ENCODE peak calls at places on chromosomes 13 and 19, in five cellular contexts. One of them, this sample, is unnamed.

GRCh38 chr13:111658150-111659100 is 338.0 kb downstream of the TEX29 start:
- DNase-seq in SK-N-SH: no peak
- DNase-seq in GM12892: no peak
- DNase-seq in GM12878: no peak
- DNase-seq in K562: no peak
- DNase-seq in this sample: no peak

GRCh38 chr13:40333238-40333637 is 333.2 kb downstream of the FOXO1 start:
- DNase-seq in SK-N-SH: no peak
- DNase-seq in GM12892: no peak
- DNase-seq in GM12878: no peak
- DNase-seq in K562: no peak
- DNase-seq in this sample: no peak

GRCh38 chr13:33662392-33662791 is 155.6 kb upstream of the RFC3 start:
- DNase-seq in SK-N-SH: no peak
- DNase-seq in GM12892: no peak
- DNase-seq in GM12878: no peak
- DNase-seq in K562: no peak
- DNase-seq in this sample: no peak

GRCh38 chr19:3494559-3494958 is 5.9 kb downstream of the DOHH start:
- DNase-seq in SK-N-SH: no peak
- DNase-seq in GM12892: no peak
- DNase-seq in GM12878: no peak
- DNase-seq in K562: no peak
- DNase-seq in this sample: no peak

GRCh38 chr19:28341810-28342350 is 871.1 kb downstream of the UQCRFS1 start:
- DNase-seq in SK-N-SH: no peak
- DNase-seq in GM12892: no peak
- DNase-seq in GM12878: no peak
- DNase-seq in K562: no peak
- DNase-seq in this sample: no peak

GRCh38 chr13:46519177-46519576 is 33.8 kb upstream of the LRCH1 start:
- DNase-seq in SK-N-SH: no peak
- DNase-seq in GM12892: no peak
- DNase-seq in GM12878: no peak
- DNase-seq in K562: no peak
- DNase-seq in this sample: no peak

GRCh38 chr19:35519291-35519690 is 5.8 kb upstream of the DMKN start:
- DNase-seq in SK-N-SH: no peak
- DNase-seq in GM12892: no peak
- DNase-seq in GM12878: no peak
- DNase-seq in K562: no peak
- DNase-seq in this sample: no peak

GRCh38 chr13:99572131-99572530 is 70.9 kb downstream of the TM9SF2 start:
- DNase-seq in SK-N-SH: no peak
- DNase-seq in GM12892: no peak
- DNase-seq in GM12878: no peak
- DNase-seq in K562: no peak
- DNase-seq in this sample: no peak

GRCh38 chr19:54287456-54287855 is 6.5 kb upstream of the LILRB2 start:
- DNase-seq in SK-N-SH: no peak
- DNase-seq in GM12892: no peak
- DNase-seq in GM12878: no peak
- DNase-seq in K562: no peak
- DNase-seq in this sample: no peak

GRCh38 chr13:84973661-84974060 is 825.6 kb downstream of the SLITRK6 start:
- DNase-seq in SK-N-SH: no peak
- DNase-seq in GM12892: no peak
- DNase-seq in GM12878: no peak
- DNase-seq in K562: no peak
- DNase-seq in this sample: no peak

GRCh38 chr13:50909605-50910482 is at the start of gene RNASEH2B:
- DNase-seq in SK-N-SH: peak
- DNase-seq in GM12892: peak
- DNase-seq in GM12878: no peak
- DNase-seq in K562: peak
- DNase-seq in this sample: peak

GRCh38 chr19:3277649-3278048 is 53.2 kb downstream of the CELF5 start:
- DNase-seq in SK-N-SH: no peak
- DNase-seq in GM12892: no peak
- DNase-seq in GM12878: no peak
- DNase-seq in K562: peak
- DNase-seq in this sample: no peak

GRCh38 chr13:112069063-112069726 is 2.2 kb downstream of the SOX1 start:
- DNase-seq in SK-N-SH: no peak
- DNase-seq in GM12892: no peak
- DNase-seq in GM12878: no peak
- DNase-seq in K562: no peak
- DNase-seq in this sample: no peak

GRCh38 chr19:16175954-16176353 is 2.6 kb upstream of the CIB3 start:
- DNase-seq in SK-N-SH: no peak
- DNase-seq in GM12892: no peak
- DNase-seq in GM12878: no peak
- DNase-seq in K562: no peak
- DNase-seq in this sample: no peak
- TF ChIP-seq TAF1 in SK-N-SH: no peak
- TF ChIP-seq TAF1 in GM12892: no peak
- TF ChIP-seq TAF1 in GM12878: no peak
- TF ChIP-seq TAF1 in K562: no peak
- TF ChIP-seq TAF1 in this sample: no peak

GRCh38 chr19:31127132-31127967 is 221.9 kb downstream of the TSHZ3 start:
- DNase-seq in SK-N-SH: no peak
- DNase-seq in GM12892: no peak
- DNase-seq in GM12878: no peak
- DNase-seq in K562: no peak
- DNase-seq in this sample: no peak
- TF ChIP-seq TAF1 in SK-N-SH: no peak
- TF ChIP-seq TAF1 in GM12892: no peak
- TF ChIP-seq TAF1 in GM12878: no peak
- TF ChIP-seq TAF1 in K562: no peak
- TF ChIP-seq TAF1 in this sample: no peak

GRCh38 chr19:1402411-1403070 is 1.2 kb upstream of the GAMT start:
- DNase-seq in SK-N-SH: no peak
- DNase-seq in GM12892: no peak
- DNase-seq in GM12878: no peak
- DNase-seq in K562: no peak
- DNase-seq in this sample: no peak
- TF ChIP-seq TAF1 in SK-N-SH: no peak
- TF ChIP-seq TAF1 in GM12892: no peak
- TF ChIP-seq TAF1 in GM12878: no peak
- TF ChIP-seq TAF1 in K562: no peak
- TF ChIP-seq TAF1 in this sample: no peak

GRCh38 chr19:39100500-39101166 is 16.5 kb downstream of the ACP7 start:
- DNase-seq in SK-N-SH: no peak
- DNase-seq in GM12892: no peak
- DNase-seq in GM12878: no peak
- DNase-seq in K562: no peak
- DNase-seq in this sample: no peak
- TF ChIP-seq TAF1 in SK-N-SH: no peak
- TF ChIP-seq TAF1 in GM12892: no peak
- TF ChIP-seq TAF1 in GM12878: no peak
- TF ChIP-seq TAF1 in K562: no peak
- TF ChIP-seq TAF1 in this sample: no peak

GRCh38 chr19:1259873-1260748 is 9.0 kb upstream of the CIRBP start:
- DNase-seq in SK-N-SH: no peak
- DNase-seq in GM12892: no peak
- DNase-seq in GM12878: no peak
- DNase-seq in K562: no peak
- DNase-seq in this sample: no peak

GRCh38 chr19:1262687-1263123 is 6.4 kb upstream of the CIRBP start:
- DNase-seq in SK-N-SH: no peak
- DNase-seq in GM12892: no peak
- DNase-seq in GM12878: no peak
- DNase-seq in K562: no peak
- DNase-seq in this sample: no peak

GRCh38 chr19:1260749-1261511 is 8.2 kb upstream of the CIRBP start:
- DNase-seq in SK-N-SH: peak
- DNase-seq in GM12892: peak
- DNase-seq in GM12878: peak
- DNase-seq in K562: peak
- DNase-seq in this sample: peak

GRCh38 chr19:1261863-1262686 is 7.1 kb upstream of the CIRBP start:
- DNase-seq in SK-N-SH: no peak
- DNase-seq in GM12892: no peak
- DNase-seq in GM12878: no peak
- DNase-seq in K562: no peak
- DNase-seq in this sample: no peak

DNA sequence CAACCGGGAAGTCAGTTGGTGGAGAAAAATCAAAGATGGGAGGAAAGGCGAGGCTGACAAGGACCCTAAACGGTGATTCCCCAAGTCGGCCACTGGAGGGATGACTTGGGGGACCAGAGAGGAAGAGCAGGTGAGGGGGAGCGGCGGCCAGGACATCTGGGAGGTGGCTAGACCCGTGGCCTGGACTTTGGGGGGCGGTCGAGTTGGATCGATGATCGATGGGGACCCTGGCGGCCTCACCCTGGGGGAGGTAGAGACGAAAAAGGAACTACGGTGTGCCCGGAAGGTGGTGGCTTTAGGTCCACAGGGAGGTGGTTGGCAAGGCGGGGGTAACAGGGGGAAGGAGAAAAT is 7.6 kb upstream of the CIRBP start:
- DNase-seq in SK-N-SH: no peak
- DNase-seq in GM12892: no peak
- DNase-seq in GM12878: no peak
- DNase-seq in K562: no peak
- DNase-seq in this sample: no peak
- TF ChIP-seq TAF1 in SK-N-SH: no peak
- TF ChIP-seq TAF1 in GM12892: no peak
- TF ChIP-seq TAF1 in GM12878: no peak
- TF ChIP-seq TAF1 in K562: no peak
- TF ChIP-seq TAF1 in this sample: no peak

DNA sequence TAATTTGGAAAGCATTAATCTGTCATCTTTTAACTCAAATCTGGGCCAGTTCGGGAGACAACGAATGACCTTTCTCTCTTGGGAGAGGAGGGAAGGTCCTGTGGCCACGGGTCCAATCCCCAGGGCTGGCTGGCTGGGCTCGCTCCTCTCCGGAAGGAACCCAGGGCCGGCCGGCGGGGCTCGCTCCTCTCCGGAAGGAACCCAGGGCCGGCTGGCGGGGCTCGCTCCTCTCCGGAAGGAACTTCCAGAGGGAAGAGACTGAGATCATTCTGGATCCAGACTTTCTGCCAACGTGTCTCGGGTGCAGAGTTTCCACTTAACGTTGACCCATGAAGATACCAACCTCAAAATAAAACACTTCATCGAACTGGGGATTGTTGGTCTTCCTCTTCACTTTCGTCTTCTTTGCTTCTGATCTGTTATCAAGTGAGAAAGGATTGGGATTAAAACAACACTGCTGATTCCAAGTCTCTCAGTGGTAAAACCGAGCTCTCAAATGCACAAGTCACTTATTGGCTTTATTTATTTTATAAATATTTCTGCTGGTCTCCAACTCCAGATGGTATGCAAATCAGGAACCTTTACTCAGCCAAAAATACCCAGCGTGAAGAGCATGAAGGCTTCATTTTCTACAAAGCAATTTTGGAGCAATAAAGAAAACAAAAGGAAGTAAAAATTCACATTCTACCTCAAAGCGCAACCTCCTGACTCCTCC is 53.3 kb upstream of the C13orf46 start:
- DNase-seq in SK-N-SH: no peak
- DNase-seq in GM12892: no peak
- DNase-seq in GM12878: no peak
- DNase-seq in K562: no peak
- DNase-seq in this sample: no peak
- TF ChIP-seq TAF1 in SK-N-SH: no peak
- TF ChIP-seq TAF1 in GM12892: no peak
- TF ChIP-seq TAF1 in GM12878: no peak
- TF ChIP-seq TAF1 in K562: no peak
- TF ChIP-seq TAF1 in this sample: no peak

DNA sequence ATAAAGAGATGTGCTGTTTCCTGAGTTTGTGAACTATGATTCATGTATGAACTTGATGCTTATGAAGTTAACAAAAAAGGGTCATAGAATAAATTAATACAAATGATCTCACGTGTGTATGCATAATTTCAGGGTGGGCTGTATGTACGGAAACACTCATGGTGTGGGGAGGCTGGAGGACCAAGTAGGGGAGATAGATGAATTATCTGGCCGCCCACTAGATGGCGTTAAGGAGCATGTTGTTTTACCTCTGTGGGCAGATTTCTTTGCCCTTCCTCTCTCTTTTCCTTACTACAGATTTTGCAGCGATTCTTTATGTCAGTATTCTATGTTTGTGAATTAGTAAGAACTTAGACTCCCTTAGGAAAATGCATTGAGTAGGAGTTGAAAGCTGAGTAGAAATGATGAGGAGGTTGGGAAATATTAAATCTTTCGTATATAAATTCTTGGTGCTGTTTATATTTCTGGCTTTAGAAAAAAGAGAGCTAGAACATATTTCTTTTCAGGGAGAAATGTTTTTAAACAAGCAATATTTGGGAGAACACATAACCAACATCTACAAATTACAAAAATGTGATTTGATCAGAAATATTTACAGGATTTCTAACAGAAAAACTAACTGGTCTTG is 47.4 kb upstream of the TMTC4 start:
- DNase-seq in SK-N-SH: peak
- DNase-seq in GM12892: peak
- DNase-seq in GM12878: no peak
- DNase-seq in K562: peak
- DNase-seq in this sample: peak
- TF ChIP-seq TAF1 in SK-N-SH: no peak
- TF ChIP-seq TAF1 in GM12892: no peak
- TF ChIP-seq TAF1 in GM12878: no peak
- TF ChIP-seq TAF1 in K562: no peak
- TF ChIP-seq TAF1 in this sample: no peak

This sample was measured in GM12891.